ENCODE peak calls at places on chromosome 5, in four cellular contexts. Z is sigmoid colon, D is left ventricle myocardium inferior, G is OCI-LY7. N is an unnamed sample.

GRCh38 chr5:107389130-107389553 is 281.6 kb downstream of the EFNA5 start:
- DNase-seq in Z (no peak), D (no peak), G (peak; percentile 96), N (no peak)

GRCh38 chr5:118486647-118487046 is 501.7 kb downstream of the DTWD2 start:
- DNase-seq in Z (no peak), D (no peak), G (no peak), N (no peak)

GRCh38 chr5:124960266-124960665 is 213.8 kb upstream of the ZNF608 start:
- DNase-seq in Z (no peak), D (no peak), G (no peak), N (no peak)

GRCh38 chr5:77448831-77449230 is 43.3 kb downstream of the WDR41 start:
- DNase-seq in Z (no peak), D (no peak), G (no peak), N (no peak)

GRCh38 chr5:171481791-171482536 is 62.5 kb downstream of the FGF18 start:
- DNase-seq in Z (no peak), D (peak; percentile 44), G (no peak), N (peak; percentile 32)

GRCh38 chr5:85838781-85839180 is 779.0 kb upstream of the COX7C start:
- DNase-seq in Z (no peak), D (no peak), G (no peak), N (no peak)

GRCh38 chr5:24816206-24816605 is 171.4 kb upstream of the CDH10 start:
- DNase-seq in Z (no peak), D (no peak), G (no peak), N (no peak)

GRCh38 chr5:78627766-78628165 is 20.8 kb downstream of the LHFPL2 start:
- DNase-seq in Z (no peak), D (no peak), G (no peak), N (no peak)

GRCh38 chr5:6158974-6159863 is 219.1 kb downstream of the MED10 start:
- DNase-seq in Z (no peak), D (no peak), G (no peak), N (no peak)

GRCh38 chr5:92980491-92980890 is 600.5 kb downstream of the NR2F1-AS1 start:
- DNase-seq in Z (no peak), D (no peak), G (no peak), N (no peak)

GRCh38 chr5:111013011-111013410 is 58.5 kb upstream of the TSLP start:
- DNase-seq in Z (no peak), D (no peak), G (no peak), N (no peak)

GRCh38 chr5:123122273-123122672 is 33.2 kb downstream of the PRDM6 start:
- DNase-seq in Z (no peak), D (no peak), G (no peak), N (no peak)

GRCh38 chr5:96649938-96650540 is 12.1 kb upstream of the CAST start:
- DNase-seq in Z (no peak), D (no peak), G (no peak), N (no peak)

GRCh38 chr5:157865844-157866243 is 6.9 kb upstream of the CLINT1 start:
- DNase-seq in Z (no peak), D (no peak), G (no peak), N (no peak)

GRCh38 chr5:174354571-174354970 is 309.1 kb downstream of the NSG2 start:
- DNase-seq in Z (no peak), D (no peak), G (no peak), N (no peak)

GRCh38 chr5:74105126-74105780 is 479.3 kb downstream of the ARHGEF28 start:
- DNase-seq in Z (no peak), D (peak; percentile 39), G (no peak), N (no peak)

GRCh38 chr5:69512740-69513260 is 20.2 kb downstream of the OCLN start:
- DNase-seq in Z (no peak), D (no peak), G (no peak), N (no peak)

GRCh38 chr5:115616492-115616891 is 9.3 kb downstream of the TMED7 start:
- DNase-seq in Z (no peak), D (no peak), G (no peak), N (no peak)

GRCh38 chr5:159673538-159673937 is 242.7 kb upstream of the ADRA1B start:
- DNase-seq in Z (no peak), D (no peak), G (no peak), N (no peak)

GRCh38 chr5:95098012-95098411 is 186.9 kb downstream of the MCTP1 start:
- DNase-seq in Z (no peak), D (no peak), G (no peak), N (no peak)

GRCh38 chr5:61910771-61911170 is 395.2 kb upstream of the KIF2A start:
- DNase-seq in Z (no peak), D (no peak), G (no peak), N (no peak)

GRCh38 chr5:155316310-155316709 is 302.8 kb downstream of the KIF4B start:
- DNase-seq in Z (no peak), D (no peak), G (no peak), N (no peak)

GRCh38 chr5:96433066-96433447 is at the start of gene PCSK1:
- DNase-seq in Z (no peak), D (no peak), G (no peak), N (no peak)

GRCh38 chr5:92403308-92403707 is 1020.2 kb upstream of the ARRDC3 start:
- DNase-seq in Z (no peak), D (no peak), G (no peak), N (no peak)

GRCh38 chr5:34863947-34864346 is 25.0 kb downstream of the TTC23L start:
- DNase-seq in Z (no peak), D (no peak), G (no peak), N (no peak)

GRCh38 chr5:27906481-27906880 is 868.1 kb upstream of the CDH9 start:
- DNase-seq in Z (no peak), D (no peak), G (no peak), N (no peak)

GRCh38 chr5:172681421-172681820 is 40.4 kb downstream of the NEURL1B start:
- DNase-seq in Z (no peak), D (no peak), G (no peak), N (no peak)

GRCh38 chr5:172788771-172789686 is 18.0 kb upstream of the DUSP1 start:
- DNase-seq in Z (peak; percentile 84), D (peak; percentile 37), G (no peak), N (peak; percentile 71)

GRCh38 chr5:112977440-112977861 is 853 bp downstream of the DCP2 start:
- DNase-seq in Z (no peak), D (no peak), G (peak; percentile 22), N (no peak)

GRCh38 chr5:6202113-6202512 is 176.2 kb downstream of the MED10 start:
- DNase-seq in Z (no peak), D (no peak), G (no peak), N (no peak)

GRCh38 chr5:90037646-90038045 is 371.9 kb downstream of the CETN3 start:
- DNase-seq in Z (no peak), D (no peak), G (no peak), N (no peak)

DNA sequence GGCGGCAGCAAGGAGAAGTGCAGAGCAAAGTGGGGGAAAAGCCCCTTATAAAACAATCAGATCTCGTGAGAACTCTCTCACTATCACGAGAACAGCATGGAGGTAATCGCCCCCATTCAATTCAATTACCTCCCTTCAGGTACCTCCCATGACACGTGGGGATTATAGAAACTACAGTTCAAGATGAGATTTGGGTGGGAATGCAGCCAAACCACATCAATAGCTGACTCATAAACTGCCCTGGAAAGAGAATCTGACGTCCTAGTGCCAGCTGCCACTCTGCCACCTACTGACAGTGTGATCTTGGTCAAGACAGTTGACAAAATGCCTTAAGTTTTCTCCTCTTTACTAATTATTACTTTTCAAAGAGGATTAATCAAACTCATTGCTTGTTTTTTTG is 128.3 kb downstream of the GPBP1 start:
- DNase-seq in Z (no peak), D (no peak), G (no peak), N (no peak)
- TF ChIP-seq CTCF in Z (no peak), D (no peak), G (no peak), N (no peak)

DNA sequence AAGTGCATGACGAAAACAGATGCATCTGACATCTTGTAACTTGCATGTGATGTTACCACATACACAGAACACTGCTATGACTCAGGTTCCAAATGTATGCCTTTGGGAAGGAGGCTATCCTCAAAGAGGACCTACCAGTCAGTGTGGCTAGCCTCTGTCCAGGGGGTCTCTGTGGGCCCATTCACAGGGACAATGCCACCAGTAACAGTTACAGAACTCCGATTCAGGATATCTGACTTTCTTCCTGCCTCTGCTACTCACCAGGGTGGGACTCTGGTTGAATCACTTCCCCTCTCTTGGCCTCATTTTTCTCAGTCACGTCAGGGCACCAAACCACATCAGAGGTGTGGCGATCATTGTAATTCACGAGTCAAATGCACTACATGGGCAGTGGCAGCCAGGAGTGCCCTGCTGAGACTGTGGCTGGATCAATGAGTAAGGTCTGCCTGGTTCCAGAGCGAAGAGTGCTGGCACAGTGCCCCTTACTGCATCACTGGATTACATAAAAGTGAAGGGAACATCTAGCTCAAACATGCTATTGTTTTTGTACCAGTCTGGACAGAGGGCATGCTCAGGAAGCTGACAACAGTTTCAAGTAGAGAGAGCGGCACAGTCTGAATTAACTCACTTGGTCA is 13.2 kb downstream of the ATOX1 start:
- DNase-seq in Z (peak; percentile 89), D (peak; percentile 52), G (no peak), N (no peak)
- H3K4me1 ChIP-seq in Z (peaks cover 48% of the 10 kb centered on the region), D (peaks cover 37% of the 10 kb centered on the region), G (no peaks in the 10 kb centered on the region), N (peaks cover 31% of the 10 kb centered on the region)

DNA sequence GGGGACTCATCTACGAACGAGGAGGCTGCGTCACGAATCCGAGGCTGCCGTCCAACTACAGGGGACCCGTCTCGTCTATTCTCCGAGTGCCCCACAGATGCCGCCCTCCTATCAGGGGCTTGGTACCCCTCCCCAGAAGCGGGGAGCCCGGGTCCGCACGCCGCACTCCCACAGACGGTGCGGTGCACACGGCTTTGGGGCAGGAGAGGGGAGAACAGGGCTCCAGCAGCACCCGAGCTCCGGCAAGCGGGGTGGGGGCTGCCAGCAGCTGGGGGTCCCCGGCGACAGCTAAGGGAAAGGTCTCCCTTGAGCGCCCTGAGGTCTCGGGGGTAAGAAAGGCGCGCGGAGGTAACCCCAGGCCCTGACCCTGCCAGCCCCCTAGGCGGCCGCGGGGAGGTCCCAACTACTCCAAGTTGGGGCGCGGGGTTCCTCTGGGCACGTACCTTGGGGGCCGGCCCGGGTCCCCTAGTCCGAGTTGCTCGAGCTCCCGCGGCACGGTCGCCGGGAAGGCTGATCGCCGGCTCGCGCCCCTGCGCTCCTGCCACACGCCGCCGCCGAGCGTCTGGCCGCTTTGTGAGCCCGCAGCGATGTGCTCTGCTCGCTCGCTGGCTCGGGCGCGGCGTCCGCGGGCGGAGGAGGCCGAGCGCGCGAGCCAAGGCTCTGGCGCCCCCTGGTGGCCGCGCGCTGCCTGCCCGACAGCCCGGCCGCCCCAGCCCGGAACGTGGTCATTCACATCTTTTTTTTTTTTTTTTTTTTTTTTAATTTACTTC is at the start of gene SPOCK1:
- DNase-seq in Z (peak; percentile 83), D (peak; percentile 72), G (peak; percentile 1), N (peak; percentile 86)
- TF ChIP-seq CTCF in Z (no peak), D (peak; percentile 78), G (peak; percentile 25), N (peak; percentile 69)

DNA sequence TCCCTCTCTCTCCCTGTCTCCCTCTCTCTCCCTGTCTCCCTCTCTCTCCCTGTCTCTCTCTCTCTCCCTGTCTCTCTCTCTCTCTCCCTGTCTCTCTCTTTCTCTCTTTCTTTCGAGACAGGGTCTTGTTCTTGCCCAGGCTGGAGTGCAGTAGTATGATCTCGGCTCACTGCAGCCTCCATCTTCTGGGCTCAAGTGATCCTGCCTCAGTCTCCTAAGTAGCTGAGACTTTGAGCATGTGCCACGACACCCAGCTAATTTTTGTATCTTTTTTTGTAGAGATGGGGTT is 14.3 kb downstream of the TRIO start:
- DNase-seq in Z (no peak), D (no peak), G (no peak), N (no peak)
- H3K4me1 ChIP-seq in Z (peaks cover 89% of the 10 kb centered on the region), D (peaks cover 86% of the 10 kb centered on the region), G (peaks cover 60% of the 10 kb centered on the region), N (peaks cover 62% of the 10 kb centered on the region)

N was measured in upper lobe of right lung.